ENCODE peak calls at places on chromosome 16, in five cellular contexts. O is A549, D is neural progenitor cell, T is mucosa of descending colon, A is cardiac fibroblast. M is an unnamed sample.

GRCh38 chr16:79316004-79316458 is 284.5 kb downstream of the MAF start:
- DNase-seq in O (no peak), D (no peak), T (no peak), A (no peak), M (no peak)

GRCh38 chr16:51149721-51150158 is 1.3 kb downstream of the SALL1 start:
- DNase-seq in O (no peak), D (peak), T (no peak), A (no peak), M (no peak)

GRCh38 chr16:3138823-3139426 is 4.1 kb downstream of the ZNF213 start:
- DNase-seq in O (no peak), D (no peak), T (no peak), A (no peak), M (no peak)

GRCh38 chr16:46885960-46886763 is 2.0 kb downstream of the GPT2 start:
- DNase-seq in O (no peak), D (peak), T (no peak), A (peak), M (peak)

GRCh38 chr16:4032768-4033167 is 83.5 kb downstream of the ADCY9 start:
- DNase-seq in O (no peak), D (no peak), T (peak), A (no peak), M (no peak)

GRCh38 chr16:69329369-69330285 is 761 bp downstream of the PDF start:
- DNase-seq in O (no peak), D (peak), T (peak), A (peak), M (no peak)

GRCh38 chr16:23048164-23048563 is 101.1 kb downstream of the USP31 start:
- DNase-seq in O (no peak), D (no peak), T (no peak), A (no peak), M (no peak)

GRCh38 chr16:66070140-66070887 is 296.2 kb upstream of the CDH5 start:
- DNase-seq in O (no peak), D (no peak), T (peak), A (peak), M (peak)

GRCh38 chr16:57383276-57384247 is 11.3 kb downstream of the CX3CL1 start:
- DNase-seq in O (no peak), D (no peak), T (peak), A (no peak), M (no peak)

GRCh38 chr16:85969159-85969558 is 70.2 kb downstream of the IRF8 start:
- DNase-seq in O (no peak), D (no peak), T (no peak), A (peak), M (peak)

GRCh38 chr16:30142672-30143346 is 19.8 kb upstream of the MAPK3 start:
- DNase-seq in O (peak), D (peak), T (no peak), A (no peak), M (no peak)

GRCh38 chr16:74984194-74984669 is 691 bp downstream of the WDR59 start:
- DNase-seq in O (peak), D (no peak), T (no peak), A (peak), M (no peak)

GRCh38 chr16:4240624-4241023 is 1.3 kb downstream of the SRL start:
- DNase-seq in O (no peak), D (peak), T (no peak), A (no peak), M (no peak)

GRCh38 chr16:77434022-77434364 is 841 bp downstream of the ADAMTS18 start:
- DNase-seq in O (no peak), D (no peak), T (no peak), A (no peak), M (no peak)
- H3K4me3 ChIP-seq in O (peak), D (peak), T (no peak), A (no peak), M (no peak)

DNA sequence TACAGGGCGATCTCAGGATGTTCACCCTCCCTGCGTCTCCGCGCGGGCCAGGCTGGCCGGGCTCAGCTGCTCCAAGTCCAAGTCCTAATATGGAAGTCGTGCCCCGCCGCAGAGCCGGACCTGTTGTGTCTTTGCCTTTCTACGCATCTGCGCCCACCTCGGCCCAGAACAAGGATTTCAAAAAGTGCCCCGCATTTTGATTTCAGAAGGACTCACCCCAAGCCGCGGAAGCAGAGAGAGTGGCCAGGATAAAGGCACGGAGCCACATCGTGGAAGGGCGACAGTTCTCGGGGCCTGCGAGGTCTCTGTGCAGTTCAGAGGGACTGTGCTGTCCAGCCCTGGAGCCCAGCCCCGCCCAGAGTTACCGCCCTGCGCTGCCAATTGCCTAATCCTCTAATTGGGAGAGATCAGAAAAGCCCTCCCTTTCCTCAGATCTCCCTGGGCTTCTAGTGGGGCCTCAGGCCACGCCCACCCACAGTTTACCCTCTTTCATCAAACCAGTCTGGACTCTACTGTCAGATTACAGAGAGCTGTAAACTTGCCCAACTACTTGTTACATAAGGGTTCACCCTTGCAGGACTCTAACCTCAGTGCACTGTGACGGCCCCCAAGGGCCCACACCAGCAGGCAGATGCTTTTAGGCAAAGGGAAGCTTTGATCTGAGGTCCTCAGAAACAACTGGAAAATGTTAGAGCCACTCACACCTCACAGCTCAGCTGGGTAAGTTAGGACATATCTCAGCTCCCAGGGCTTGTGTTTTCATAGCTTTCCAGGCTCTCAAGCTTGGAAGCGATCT is at the start of gene CES1:
- DNase-seq in O (peak), D (peak), T (peak), A (no peak), M (no peak)
- H3K4me3 ChIP-seq in O (peak), D (no peak), T (no peak), A (peak), M (no peak)

DNA sequence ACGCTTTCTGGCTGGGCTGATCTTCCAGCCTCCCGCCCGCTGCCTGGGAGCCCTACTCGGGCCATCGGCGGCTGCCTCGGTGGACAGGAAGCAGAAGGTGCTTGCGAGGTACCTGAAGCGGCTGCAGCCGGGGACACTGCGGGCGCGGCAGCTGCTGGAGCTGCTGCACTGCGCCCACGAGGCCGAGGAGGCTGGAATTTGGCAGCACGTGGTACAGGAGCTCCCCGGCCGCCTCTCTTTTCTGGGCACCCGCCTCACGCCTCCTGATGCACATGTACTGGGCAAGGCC is 30.7 kb downstream of the CIITA start:
- DNase-seq in O (no peak), D (no peak), T (no peak), A (no peak), M (no peak)
- H3K4me3 ChIP-seq in O (no peak), D (no peak), T (no peak), A (no peak), M (no peak)

DNA sequence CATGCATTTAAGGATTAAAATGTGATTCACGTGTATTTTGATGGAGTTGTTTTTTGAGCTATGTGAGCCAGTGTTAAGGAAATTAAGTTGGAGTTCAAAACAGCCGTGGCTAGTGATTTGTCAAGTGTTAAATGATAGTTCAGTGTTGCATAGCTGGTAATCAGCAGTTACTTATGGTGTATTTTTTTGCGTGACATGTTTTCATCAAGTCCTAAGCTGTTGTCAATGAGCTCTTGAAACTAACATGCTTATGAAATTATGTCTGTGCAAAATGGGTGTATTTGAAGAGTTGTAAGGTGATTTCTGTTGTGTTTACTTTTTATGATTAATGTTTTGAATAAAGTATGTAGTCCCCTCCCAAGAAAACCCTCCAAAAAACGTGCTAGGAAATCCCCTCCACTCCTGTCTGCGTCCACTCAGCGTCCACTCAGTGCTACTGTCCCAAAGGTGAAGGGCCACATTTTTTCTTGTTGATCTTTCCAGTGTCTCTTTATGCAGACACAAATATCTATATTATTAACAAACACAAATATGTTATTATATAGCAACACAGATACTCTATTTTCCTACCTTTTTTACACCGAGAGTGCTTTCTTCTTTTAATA is 30.0 kb downstream of the USP10 start:
- DNase-seq in O (peak), D (no peak), T (no peak), A (peak), M (no peak)
- H3K4me3 ChIP-seq in O (peak), D (no peak), T (no peak), A (peak), M (peak)

DNA sequence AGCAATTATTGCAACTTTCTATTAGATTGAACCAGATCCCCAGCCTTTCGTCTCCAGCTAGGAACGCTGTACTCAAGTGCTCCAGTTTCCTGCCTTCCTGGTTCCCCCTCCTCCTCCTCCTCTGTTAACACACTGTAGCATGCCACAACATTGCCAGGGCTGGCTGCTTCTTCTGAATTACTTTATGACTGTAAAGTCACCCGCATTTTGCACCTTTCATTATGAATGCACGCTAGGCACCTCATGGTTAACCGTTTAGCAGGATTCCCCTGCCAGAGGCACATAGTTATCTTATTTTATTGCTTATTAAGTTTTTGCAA is 4.5 kb downstream of the ZNF423 start:
- DNase-seq in O (no peak), D (no peak), T (peak), A (no peak), M (no peak)
- H3K4me3 ChIP-seq in O (no peak), D (peak), T (no peak), A (no peak), M (no peak)

M was measured in skeletal muscle cell.